ENCODE peak calls at places on chromosomes 16 and 17, in four cellular contexts. R, D, N and U are unnamed samples. For H3K27me3, the result is how much of the 10 kb centered on the place peaks cover.

GRCh38 chr16:73713817-73714495 is 582.7 kb upstream of the PSMD7 start:
- DNase-seq in D (peak), R (peak), N (peak), U (peak)

GRCh38 chr17:38746004-38746892 is 1.9 kb downstream of the PCGF2 start:
- DNase-seq in D (no peak), R (no peak), N (no peak), U (no peak)

GRCh38 chr16:82993874-82994375 is 367.2 kb downstream of the CDH13 start:
- DNase-seq in N (no peak), R (no peak), D (no peak), U (peak)

GRCh38 chr17:49715717-49716279 is 8.0 kb upstream of the SLC35B1 start:
- DNase-seq in D (no peak), R (no peak), N (no peak), U (no peak)

GRCh38 chr17:63032141-63032540 is 66.1 kb downstream of the TANC2 start:
- DNase-seq in D (no peak), R (no peak), N (no peak), U (no peak)

GRCh38 chr17:10683853-10684252 is 13.5 kb downstream of the SCO1 start:
- DNase-seq in R (peak), D (no peak), N (peak), U (no peak)

GRCh38 chr17:78174870-78175642 is 6.7 kb downstream of the SYNGR2 start:
- DNase-seq in N (no peak), R (no peak), D (no peak), U (no peak)

GRCh38 chr16:11781773-11782172 is 15.3 kb downstream of the ZC3H7A start:
- DNase-seq in D (no peak), N (no peak), R (peak), U (peak)

GRCh38 chr16:13176711-13177110 is 275.3 kb downstream of the SHISA9 start:
- DNase-seq in N (no peak), R (peak), D (no peak), U (no peak)

GRCh38 chr16:24580665-24581064 is 41.3 kb downstream of the RBBP6 start:
- DNase-seq in D (no peak), R (peak), N (peak), U (no peak)

GRCh38 chr17:8117980-8118768 is at the start of gene ALOXE3:
- DNase-seq in N (peak), D (no peak), R (peak), U (peak)

GRCh38 chr17:8121531-8122390 is 2.1 kb downstream of the HES7 start:
- DNase-seq in N (peak), R (peak), D (peak), U (peak)

GRCh38 chr17:8118769-8119574 is 658 bp upstream of the ALOXE3 start:
- DNase-seq in N (peak), R (peak), D (peak), U (peak)

GRCh38 chr17:8120520-8121443 is 2.5 kb upstream of the ALOXE3 start:
- DNase-seq in D (peak), N (peak), R (peak), U (peak)

GRCh38 chr17:8119575-8120519 is 1.5 kb upstream of the ALOXE3 start:
- DNase-seq in D (peak), N (peak), R (peak), U (peak)
- H3K27ac ChIP-seq in D (peak), N (peak), R (peak), U (no peak)

DNA sequence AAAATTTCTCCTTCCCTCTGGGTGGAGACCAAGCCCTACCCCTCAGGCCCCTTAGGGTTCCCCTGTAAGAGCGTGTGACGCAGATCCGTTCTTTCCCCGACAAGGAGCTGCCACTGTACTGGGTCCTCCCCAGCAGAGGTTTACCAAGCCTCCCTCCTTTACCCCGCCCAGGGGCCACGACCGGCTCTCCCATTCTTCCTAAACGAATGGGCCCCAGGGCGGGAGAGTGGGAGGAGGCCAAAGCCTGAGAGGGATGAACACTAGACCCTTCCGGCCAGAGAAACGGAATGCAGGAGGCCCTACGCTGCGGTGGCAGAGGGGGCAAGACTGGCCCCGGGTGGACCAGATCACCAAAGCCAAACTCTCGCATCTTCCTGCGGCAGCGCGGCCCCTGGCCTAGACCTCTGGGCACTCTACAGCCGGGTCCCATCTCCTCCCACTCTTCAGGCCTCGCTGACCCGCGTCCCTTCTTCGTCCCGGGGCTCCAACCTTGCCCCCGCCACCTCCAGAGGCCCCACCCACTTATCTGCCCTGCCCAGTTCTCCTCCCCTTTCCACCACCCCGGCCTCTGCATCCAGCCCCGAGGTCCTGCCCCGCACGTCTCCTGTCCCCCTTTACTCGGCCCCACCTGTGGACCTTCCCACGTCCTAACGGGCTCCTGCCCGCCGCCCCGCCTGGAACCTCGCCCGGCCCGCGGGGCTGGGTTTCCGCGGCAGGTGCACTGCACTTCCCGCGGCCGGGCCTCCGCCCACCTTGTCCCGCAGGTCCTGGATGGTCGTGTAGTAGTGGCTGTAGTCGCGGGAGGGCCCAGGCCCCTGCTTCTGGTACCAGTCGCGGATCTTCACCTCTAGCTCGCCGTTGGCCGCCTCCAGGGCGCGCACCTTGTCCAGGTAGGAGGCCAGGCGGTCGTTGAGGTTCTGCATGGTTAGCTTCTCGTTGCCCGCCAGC is 758 bp downstream of the KRT19 start:
- DNase-seq in N (peak), R (no peak), D (no peak), U (no peak)
- H3K4me3 ChIP-seq in N (peak), R (no peak), D (peak), U (no peak)

GRCh38 chr17:8080799-8081219 is 6.7 kb downstream of the ALOX12B start:
- DNase-seq in D (no peak), R (no peak), N (peak), U (no peak)

GRCh38 chr17:8080208-8080798 is 7.2 kb downstream of the ALOX12B start:
- DNase-seq in N (no peak), D (no peak), R (no peak), U (no peak)

GRCh38 chr17:8084250-8084649 is 3.3 kb downstream of the ALOX12B start:
- DNase-seq in N (no peak), R (peak), D (no peak), U (no peak)

GRCh38 chr17:8081876-8082275 is 5.6 kb downstream of the ALOX12B start:
- DNase-seq in R (no peak), N (no peak), D (no peak), U (no peak)

GRCh38 chr17:8082312-8082711 is 5.2 kb downstream of the ALOX12B start:
- DNase-seq in R (no peak), D (no peak), N (no peak), U (no peak)
- H3K27me3 ChIP-seq in R (under half), D (half or more), N (under half), U (under half)

GRCh38 chr16:81276323-81276722 is 37.8 kb downstream of the BCO1 start:
- DNase-seq in D (no peak), R (no peak), N (no peak), U (no peak)
- H3K27ac ChIP-seq in D (no peak), R (no peak), N (no peak), U (no peak)

GRCh38 chr16:81401035-81401950 is 43.3 kb upstream of the CMIP start:
- DNase-seq in R (peak), N (peak), D (no peak), U (peak)

GRCh38 chr16:81403208-81403600 is 41.4 kb upstream of the CMIP start:
- DNase-seq in N (no peak), R (no peak), D (no peak), U (no peak)

GRCh38 chr16:81405702-81406113 is 38.9 kb upstream of the CMIP start:
- DNase-seq in R (peak), D (no peak), N (peak), U (peak)

GRCh38 chr16:81399909-81400308 is 44.7 kb upstream of the CMIP start:
- DNase-seq in D (no peak), R (no peak), N (no peak), U (no peak)

GRCh38 chr16:81403601-81404391 is 40.8 kb upstream of the CMIP start:
- DNase-seq in N (peak), R (peak), D (peak), U (peak)
- H3K4me3 ChIP-seq in N (peak), R (no peak), D (peak), U (peak)

GRCh38 chr17:48051706-48052486 is 3.7 kb downstream of the NFE2L1 start:
- DNase-seq in D (peak), R (peak), N (peak), U (peak)

GRCh38 chr17:48053758-48054237 is 5.6 kb downstream of the NFE2L1 start:
- DNase-seq in D (no peak), N (no peak), R (no peak), U (peak)

GRCh38 chr17:48048321-48049140 is at the start of gene NFE2L1:
- DNase-seq in D (peak), R (peak), N (peak), U (peak)

GRCh38 chr17:48052956-48053757 is 5.0 kb downstream of the NFE2L1 start:
- DNase-seq in D (peak), N (peak), R (no peak), U (peak)

GRCh38 chr17:48051278-48051677 is 3.1 kb downstream of the NFE2L1 start:
- DNase-seq in D (peak), N (no peak), R (peak), U (no peak)
- H3K27me3 ChIP-seq in D (under half), N (under half), R (under half), U (under half)